ENCODE peak calls at places on chromosomes 6 and 20, in four cellular contexts. L is heart left ventricle, X is A549, N is transverse colon. C is an unnamed sample.

GRCh38 chr6:110625883-110626282 is 149.5 kb upstream of the SLC22A16 start:
- DNase-seq in X (no peak), L (no peak), N (no peak), C (no peak)

GRCh38 chr20:57570898-57571297 is 10.0 kb downstream of the PCK1 start:
- DNase-seq in N (no peak), L (no peak), X (no peak), C (no peak)

GRCh38 chr6:33452496-33452895 is 1.9 kb upstream of the ZBTB9 start:
- DNase-seq in L (no peak), N (no peak), X (no peak), C (no peak)

GRCh38 chr6:107122748-107123147 is 7.4 kb upstream of the BEND3 start:
- DNase-seq in L (no peak), X (no peak), N (no peak), C (no peak)

GRCh38 chr6:101761124-101761601 is 367.7 kb downstream of the GRIK2 start:
- DNase-seq in X (no peak), L (no peak), N (no peak), C (peak)

GRCh38 chr6:12327391-12327790 is 37.2 kb downstream of the EDN1 start:
- DNase-seq in X (no peak), N (no peak), L (no peak), C (no peak)

GRCh38 chr6:139882234-139882633 is 507.8 kb upstream of the CITED2 start:
- DNase-seq in N (no peak), X (no peak), L (no peak), C (no peak)

GRCh38 chr6:3088853-3089445 is 20.7 kb downstream of the RIPK1 start:
- DNase-seq in N (no peak), L (peak), X (no peak), C (no peak)

GRCh38 chr20:45346291-45346718 is 1.9 kb downstream of the SDC4 start:
- DNase-seq in N (no peak), X (no peak), L (no peak), C (no peak)

GRCh38 chr6:128111096-128111495 is 210.2 kb upstream of the THEMIS start:
- DNase-seq in N (no peak), X (no peak), L (no peak), C (no peak)

GRCh38 chr6:118263929-118264486 is 284.1 kb upstream of the PLN start:
- DNase-seq in N (no peak), L (no peak), X (no peak), C (no peak)

GRCh38 chr20:35298264-35298663 is 6.0 kb upstream of the FAM83C start:
- DNase-seq in L (no peak), X (no peak), N (no peak), C (no peak)

GRCh38 chr20:17612287-17612974 is 42.6 kb downstream of the DSTN start:
- DNase-seq in L (no peak), N (peak), X (no peak), C (peak)

GRCh38 chr6:10529231-10529801 is 8.2 kb downstream of the GCNT2 start:
- DNase-seq in X (no peak), N (no peak), L (no peak), C (peak)
- H3K4me3 ChIP-seq in X (peak), N (peak), L (peak), C (no peak)

GRCh38 chr20:1330075-1330830 is 1.3 kb upstream of the SDCBP2 start:
- DNase-seq in N (peak), X (no peak), L (peak), C (peak)

GRCh38 chr20:1331101-1331500 is 2.2 kb upstream of the SDCBP2 start:
- DNase-seq in X (no peak), N (no peak), L (peak), C (peak)

GRCh38 chr20:1327241-1327653 is 1.7 kb downstream of the SDCBP2 start:
- DNase-seq in X (no peak), L (peak), N (peak), C (peak)

GRCh38 chr20:1327827-1328679 is 886 bp downstream of the SDCBP2 start:
- DNase-seq in N (peak), L (peak), X (no peak), C (peak)

GRCh38 chr20:1328680-1329330 is at the start of gene SDCBP2:
- DNase-seq in N (peak), X (no peak), L (peak), C (peak)
- TF ChIP-seq POLR2A in N (peak), X (no peak), L (no peak), C (no peak)

DNA sequence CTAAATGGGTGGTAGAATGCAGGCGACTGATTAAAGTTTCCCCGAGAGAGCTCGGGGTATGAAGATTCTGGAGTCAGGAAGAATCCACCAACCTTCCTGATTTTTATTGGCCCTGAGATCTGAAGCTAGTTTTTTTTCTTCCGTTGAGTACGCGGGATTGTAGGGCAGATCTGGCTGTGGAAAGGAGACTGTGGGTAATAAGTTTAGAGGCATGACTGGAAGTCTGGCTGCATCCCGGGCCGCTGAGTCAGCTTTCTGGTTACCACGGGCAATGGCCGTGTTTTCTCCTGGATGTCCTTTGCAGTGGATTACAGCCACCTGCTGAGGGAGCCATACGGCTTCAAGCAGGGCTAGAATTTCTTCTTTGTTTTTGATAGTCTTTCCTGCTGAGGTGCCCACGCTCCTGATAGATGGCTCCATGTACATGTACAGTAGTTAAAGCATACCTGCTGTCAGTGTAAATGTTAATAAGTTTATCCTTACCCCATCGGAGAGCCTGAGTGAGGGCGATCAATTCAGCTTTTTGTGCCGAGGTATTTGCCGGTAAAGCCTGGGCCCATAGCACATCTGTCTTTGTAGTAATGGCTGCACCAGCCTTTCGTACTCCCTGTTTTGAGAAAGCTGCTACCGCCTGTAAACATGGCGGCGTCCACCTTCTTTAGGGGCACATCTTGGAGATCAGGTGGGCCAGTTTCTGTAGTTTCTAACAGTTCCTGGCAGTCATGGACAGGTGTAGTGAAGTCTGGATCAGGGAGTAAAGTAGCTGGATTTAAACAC is 154.0 kb downstream of the TRIM27 start:
- DNase-seq in L (no peak), N (no peak), X (peak), C (no peak)
- TF ChIP-seq CTCF in L (no peak), N (no peak), X (peak), C (no peak)

DNA sequence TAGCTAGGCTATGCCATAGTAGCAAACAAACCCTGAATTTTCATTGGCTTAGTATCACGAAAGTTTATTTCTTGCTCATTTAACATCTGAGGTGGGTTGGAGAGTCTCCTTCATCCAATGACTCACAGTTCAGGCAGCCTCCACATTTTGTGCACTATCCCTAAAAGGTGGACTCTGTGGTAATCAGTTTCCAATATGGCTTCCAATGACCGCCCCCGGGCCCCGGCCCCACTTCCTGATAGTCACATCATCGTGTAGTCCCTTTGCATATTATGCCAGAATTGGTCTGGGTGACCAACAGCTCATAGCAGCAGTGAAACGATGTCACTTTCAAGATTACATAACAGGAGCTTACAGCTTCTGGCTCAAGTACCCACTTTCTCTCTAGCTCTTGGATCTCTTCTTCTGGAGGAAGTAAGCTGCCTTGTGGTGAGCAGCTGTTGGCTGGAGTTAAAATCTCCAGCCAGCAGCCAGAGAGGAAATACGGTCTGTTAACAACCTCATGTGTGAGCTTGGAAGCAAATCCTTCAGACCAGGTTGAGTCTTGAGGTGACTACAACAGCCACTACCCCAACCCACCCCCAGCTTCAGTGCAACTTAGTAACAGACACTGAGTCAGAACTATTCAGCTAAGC is 7.8 kb downstream of the HCRTR2 start:
- DNase-seq in L (no peak), X (no peak), N (no peak), C (no peak)
- H3K4me3 ChIP-seq in L (no peak), X (no peak), N (no peak), C (no peak)